ENCODE peak calls at places on chromosomes 2 and 18, in four cellular contexts. X, F, N and S are unnamed samples.

GRCh38 chr2:54274781-54275242 is 18.8 kb upstream of the TSPYL6 start:
- DNase-seq in X (peak; percentile 63), F (no peak), N (no peak), S (no peak)

GRCh38 chr2:39728941-39729351 is 50.1 kb downstream of the THUMPD2 start:
- DNase-seq in X (peak; percentile 73), F (no peak), N (peak; percentile 56), S (no peak)

GRCh38 chr2:203739351-203739750 is 32.9 kb downstream of the CD28 start:
- DNase-seq in X (no peak), F (no peak), N (no peak), S (no peak)

GRCh38 chr2:110748489-110748867 is 16.1 kb downstream of the ACOXL start:
- DNase-seq in X (peak; percentile 84), F (peak; percentile 61), N (no peak), S (no peak)

GRCh38 chr2:54504866-54505265 is 48.7 kb downstream of the SPTBN1 start:
- DNase-seq in X (no peak), F (no peak), N (no peak), S (no peak)

GRCh38 chr2:170652637-170653417 is 62.3 kb upstream of the SP5 start:
- DNase-seq in X (no peak), F (no peak), N (no peak), S (no peak)

GRCh38 chr2:20671736-20672080 is 4.8 kb downstream of the GDF7 start:
- DNase-seq in X (no peak), F (no peak), N (no peak), S (no peak)

GRCh38 chr18:23154823-23155517 is 19.7 kb downstream of the CABLES1 start:
- DNase-seq in X (no peak), F (no peak), N (no peak), S (no peak)

GRCh38 chr2:199833525-199833924 is 17.5 kb downstream of the FTCDNL1 start:
- DNase-seq in X (peak; percentile 3), F (no peak), N (no peak), S (peak; percentile 40)

GRCh38 chr18:42141439-42141838 is 186.4 kb downstream of the PIK3C3 start:
- DNase-seq in X (no peak), F (no peak), N (no peak), S (no peak)
- H3K27ac ChIP-seq in X (no peak overlapping the region), F (no peak overlapping the region), N (no peak overlapping the region), S (no peak overlapping the region)

GRCh38 chr2:176102309-176102866 is 2.8 kb downstream of the HOXD12 start:
- DNase-seq in X (no peak), F (no peak), N (no peak), S (no peak)
- H3K27ac ChIP-seq in X (no peak overlapping the region), F (no peak overlapping the region), N (no peak overlapping the region), S (no peak overlapping the region)

GRCh38 chr2:207149253-207150213 is 16.2 kb downstream of the KLF7 start:
- DNase-seq in X (peak; percentile 65), F (no peak), N (no peak), S (no peak)
- H3K27ac ChIP-seq in X (no peak overlapping the region), F (no peak overlapping the region), N (peak overlapping the region; percentile 5), S (no peak overlapping the region)

DNA sequence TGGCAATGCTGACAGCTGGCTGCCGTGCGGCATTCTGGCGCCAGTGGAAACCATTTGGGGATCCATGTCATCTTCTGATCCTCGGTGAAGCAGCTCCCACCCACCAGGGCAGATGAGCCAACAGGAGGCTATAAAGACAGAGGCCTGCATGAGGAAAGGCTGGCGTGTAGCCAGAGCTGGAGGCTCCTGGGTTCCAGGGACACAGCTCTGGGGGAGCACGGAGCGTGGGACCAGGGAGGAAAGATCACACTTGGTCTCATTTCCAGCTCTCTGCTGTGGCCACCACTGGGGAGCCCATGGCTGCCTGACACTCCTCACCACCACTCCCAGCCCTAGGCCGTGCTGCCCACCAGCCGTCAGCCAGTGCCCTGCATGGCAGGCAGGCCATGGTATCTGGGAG is 145.8 kb downstream of the ZFP36L2 start:
- DNase-seq in X (no peak), F (no peak), N (no peak), S (no peak)
- H3K27ac ChIP-seq in X (no peak overlapping the region), F (no peak overlapping the region), N (peak overlapping the region; percentile 93), S (no peak overlapping the region)

GRCh38 chr2:182319556-182319955 is 107.3 kb downstream of the PDE1A start:
- DNase-seq in X (peak; percentile 57), F (no peak), N (no peak), S (no peak)
- H3K27ac ChIP-seq in X (no peak overlapping the region), F (no peak overlapping the region), N (no peak overlapping the region), S (no peak overlapping the region)

DNA sequence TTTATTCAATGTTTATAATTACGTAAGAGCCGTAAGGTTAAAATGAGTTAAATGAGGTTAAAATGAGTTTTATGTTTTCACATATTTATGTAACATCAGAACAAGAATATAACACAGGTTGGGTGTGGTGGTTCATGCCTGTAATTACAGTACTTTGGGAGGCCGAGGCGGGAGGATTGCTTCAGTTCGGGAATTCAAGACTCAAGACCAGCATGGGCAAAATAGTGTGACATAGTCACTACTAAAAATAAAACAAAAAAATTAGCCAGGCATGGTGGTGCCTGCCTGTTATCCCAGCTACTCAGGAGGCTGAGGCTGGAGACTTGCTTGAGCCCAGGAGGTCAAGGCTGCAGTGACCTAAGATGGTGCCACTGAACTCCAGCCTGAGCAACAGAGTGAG is 9.3 kb upstream of the MBD2 start:
- DNase-seq in X (no peak), F (no peak), N (no peak), S (no peak)
- H3K27ac ChIP-seq in X (no peak overlapping the region), F (no peak overlapping the region), N (no peak overlapping the region), S (no peak overlapping the region)

GRCh38 chr2:37653805-37654378 is 17.6 kb downstream of the CDC42EP3 start:
- DNase-seq in X (no peak), F (no peak), N (peak; percentile 54), S (no peak)
- H3K27ac ChIP-seq in X (peak overlapping the region; percentile 20), F (no peak overlapping the region), N (peak overlapping the region; percentile 62), S (no peak overlapping the region)

GRCh38 chr2:223599646-223600009 is 2.5 kb downstream of the SCG2 start:
- DNase-seq in X (peak; percentile 59), F (no peak), N (no peak), S (no peak)
- H3K27ac ChIP-seq in X (no peak overlapping the region), F (no peak overlapping the region), N (no peak overlapping the region), S (no peak overlapping the region)

DNA sequence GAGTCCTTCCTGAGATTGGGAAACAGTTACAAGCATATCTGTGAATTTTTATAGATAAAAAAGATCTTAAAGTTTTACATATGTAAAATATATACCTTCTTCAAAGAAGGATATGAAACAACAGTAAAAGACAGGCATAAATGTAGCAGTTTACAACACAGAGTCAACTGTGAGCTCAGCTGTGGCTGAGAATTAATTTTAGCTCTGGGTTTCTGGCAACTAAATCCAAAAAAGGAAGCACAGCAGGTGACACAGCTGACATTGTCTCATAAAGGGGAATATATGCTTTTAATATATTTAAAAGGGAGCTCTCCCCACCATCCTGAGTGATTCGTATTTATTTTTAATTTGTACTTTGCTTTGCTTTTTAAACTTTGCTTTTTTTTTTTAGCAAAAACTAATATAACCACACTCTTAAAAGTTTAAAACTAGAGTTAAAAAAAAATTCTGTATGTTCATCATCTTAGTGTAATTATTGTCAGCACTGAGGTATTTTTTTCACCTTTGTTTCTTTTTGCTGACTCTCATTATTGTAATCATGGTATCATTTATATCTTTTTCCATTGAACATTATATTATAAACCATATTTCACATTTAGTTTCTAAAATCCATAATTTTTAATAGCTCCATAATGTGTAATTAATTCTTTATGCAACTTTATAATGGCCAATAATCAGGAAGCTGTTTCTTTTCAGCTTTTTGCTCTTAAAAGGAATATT is 6.7 kb downstream of the TUBB6 start:
- DNase-seq in X (no peak), F (no peak), N (no peak), S (no peak)
- H3K27ac ChIP-seq in X (peak overlapping the region; percentile 28), F (no peak overlapping the region), N (no peak overlapping the region), S (no peak overlapping the region)

DNA sequence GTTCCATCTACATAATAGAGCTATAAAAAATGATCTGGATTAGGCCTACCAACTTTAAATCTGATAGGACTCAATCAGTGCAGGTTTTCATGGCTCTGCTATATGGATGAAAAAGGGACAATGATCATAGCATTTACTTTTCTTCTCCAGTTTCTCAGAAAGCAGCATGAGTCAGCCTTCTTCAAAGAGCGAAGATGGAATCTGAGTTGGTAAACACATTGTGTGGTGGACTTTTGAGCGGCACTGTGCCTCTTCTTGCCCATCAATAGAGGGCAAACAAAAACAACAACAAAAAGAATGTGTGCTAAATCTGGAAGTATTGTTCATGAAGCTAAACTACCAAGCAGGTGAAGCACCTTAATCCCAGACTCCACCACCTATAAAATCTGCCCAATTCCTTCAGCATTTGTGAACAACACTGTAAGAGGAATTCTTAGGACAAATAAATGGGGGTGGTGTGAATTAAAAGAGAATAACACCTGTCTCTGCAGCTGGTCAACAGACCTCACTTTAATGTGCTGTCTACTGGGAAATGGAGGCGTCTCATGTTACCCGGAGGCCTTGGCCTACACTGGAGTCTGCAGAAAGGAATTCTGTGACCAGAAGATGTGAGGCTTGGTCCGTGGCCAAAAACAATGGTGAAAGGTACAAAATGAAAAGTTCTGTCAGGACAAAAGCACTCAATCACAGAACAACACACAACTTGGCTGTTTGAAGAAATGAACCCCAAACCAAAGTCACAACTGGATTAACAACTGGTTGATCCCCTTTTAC is 609.0 kb downstream of the IRS1 start:
- DNase-seq in X (peak; percentile 65), F (no peak), N (no peak), S (no peak)
- H3K27ac ChIP-seq in X (no peak overlapping the region), F (no peak overlapping the region), N (no peak overlapping the region), S (no peak overlapping the region)